ENCODE peak calls at places on chromosomes 5 and 9, in six cellular contexts. One of them, this sample, is unnamed.

GRCh38 chr5:17005087-17005828 is 69.2 kb upstream of the MYO10 start:
- DNase-seq in omental fat pad: no peak
- DNase-seq in H9: no peak
- DNase-seq in AG20443: no peak
- DNase-seq in bronchial epithelial cell: no peak
- DNase-seq in cardiac fibroblast: no peak
- DNase-seq in this sample: no peak

GRCh38 chr9:116160676-116161571 is 7.3 kb downstream of the PAPPA start:
- DNase-seq in cardiac fibroblast: peak; percentile 61
- DNase-seq in omental fat pad: no peak
- DNase-seq in AG20443: no peak
- DNase-seq in H9: no peak
- DNase-seq in bronchial epithelial cell: no peak
- DNase-seq in this sample: peak; percentile 21

GRCh38 chr9:34430843-34431437 is 27.4 kb downstream of the FAM219A start:
- DNase-seq in H9: peak; percentile 69
- DNase-seq in cardiac fibroblast: peak; percentile 87
- DNase-seq in omental fat pad: no peak
- DNase-seq in bronchial epithelial cell: peak; percentile 68
- DNase-seq in AG20443: peak; percentile 78
- DNase-seq in this sample: peak; percentile 76

GRCh38 chr5:16879650-16880049 is 56.4 kb downstream of the MYO10 start:
- DNase-seq in H9: no peak
- DNase-seq in cardiac fibroblast: no peak
- DNase-seq in omental fat pad: no peak
- DNase-seq in bronchial epithelial cell: no peak
- DNase-seq in AG20443: no peak
- DNase-seq in this sample: no peak

GRCh38 chr9:100064872-100065581 is 33.8 kb downstream of the ERP44 start:
- DNase-seq in H9: no peak
- DNase-seq in bronchial epithelial cell: peak; percentile 96
- DNase-seq in omental fat pad: no peak
- DNase-seq in AG20443: no peak
- DNase-seq in cardiac fibroblast: peak; percentile 42
- DNase-seq in this sample: peak; percentile 87

GRCh38 chr5:145499483-145499882 is 335.7 kb downstream of the PRELID2 start:
- DNase-seq in omental fat pad: no peak
- DNase-seq in AG20443: peak; percentile 29
- DNase-seq in bronchial epithelial cell: no peak
- DNase-seq in cardiac fibroblast: peak; percentile 21
- DNase-seq in H9: no peak
- DNase-seq in this sample: peak; percentile 74

GRCh38 chr5:116571568-116572321 is 2.9 kb downstream of the SEMA6A start:
- DNase-seq in bronchial epithelial cell: no peak
- DNase-seq in omental fat pad: no peak
- DNase-seq in H9: no peak
- DNase-seq in AG20443: no peak
- DNase-seq in cardiac fibroblast: no peak
- DNase-seq in this sample: no peak

GRCh38 chr5:132886064-132886823 is 12.8 kb downstream of the LEAP2 start:
- DNase-seq in AG20443: no peak
- DNase-seq in cardiac fibroblast: no peak
- DNase-seq in omental fat pad: no peak
- DNase-seq in bronchial epithelial cell: no peak
- DNase-seq in H9: no peak
- DNase-seq in this sample: no peak

GRCh38 chr5:173108914-173109313 is 35.4 kb upstream of the BNIP1 start:
- DNase-seq in AG20443: no peak
- DNase-seq in H9: no peak
- DNase-seq in cardiac fibroblast: no peak
- DNase-seq in bronchial epithelial cell: peak; percentile 5
- DNase-seq in omental fat pad: no peak
- DNase-seq in this sample: peak; percentile 18

GRCh38 chr5:1418921-1419280 is 26.3 kb downstream of the SLC6A3 start:
- DNase-seq in bronchial epithelial cell: no peak
- DNase-seq in H9: no peak
- DNase-seq in omental fat pad: no peak
- DNase-seq in AG20443: no peak
- DNase-seq in cardiac fibroblast: no peak
- DNase-seq in this sample: no peak

GRCh38 chr9:108664309-108665255 is 191.2 kb downstream of the ACTL7B start:
- DNase-seq in AG20443: no peak
- DNase-seq in omental fat pad: no peak
- DNase-seq in bronchial epithelial cell: peak; percentile 32
- DNase-seq in H9: no peak
- DNase-seq in cardiac fibroblast: no peak
- DNase-seq in this sample: no peak

GRCh38 chr5:81495286-81495685 is 101.4 kb upstream of the ACOT12 start:
- DNase-seq in cardiac fibroblast: peak; percentile 34
- DNase-seq in AG20443: no peak
- DNase-seq in H9: no peak
- DNase-seq in omental fat pad: no peak
- DNase-seq in bronchial epithelial cell: no peak
- DNase-seq in this sample: no peak

This sample was measured in iris pigment epithelial cell.